ENCODE peak calls at places on chromosomes 2 and 18, in four cellular contexts. E is K562, I is HepG2, F is GM12878. Q is an unnamed sample.

GRCh38 chr2:5925620-5926019 is 233.4 kb downstream of the SOX11 start:
- DNase-seq in E (no peak), I (no peak), F (no peak), Q (no peak)

GRCh38 chr2:218898109-218898878 is 17.6 kb downstream of the WNT10A start:
- DNase-seq in E (peak), I (peak), F (no peak), Q (peak)

GRCh38 chr18:78625895-78626294 is 353.7 kb upstream of the SALL3 start:
- DNase-seq in E (no peak), I (no peak), F (no peak), Q (no peak)

GRCh38 chr2:77839102-77839501 is 316.9 kb upstream of the LRRTM4 start:
- DNase-seq in E (no peak), I (no peak), F (no peak), Q (no peak)

GRCh38 chr2:28633739-28634138 is 117.9 kb upstream of the PPP1CB start:
- DNase-seq in E (no peak), I (peak), F (no peak), Q (no peak)

GRCh38 chr2:10514743-10515142 is 66.6 kb upstream of the ODC1 start:
- DNase-seq in E (no peak), I (no peak), F (no peak), Q (no peak)

GRCh38 chr2:62270728-62271127 is 74.8 kb downstream of the B3GNT2 start:
- DNase-seq in E (peak), I (no peak), F (no peak), Q (no peak)

GRCh38 chr18:48131042-48131441 is 200.6 kb upstream of the SMAD2 start:
- DNase-seq in E (no peak), I (no peak), F (no peak), Q (no peak)

GRCh38 chr2:132439703-132440398 is 23.2 kb downstream of the GPR39 start:
- DNase-seq in E (no peak), I (peak), F (no peak), Q (no peak)

GRCh38 chr2:42342061-42342794 is 18.8 kb downstream of the COX7A2L start:
- DNase-seq in E (peak), I (peak), F (no peak), Q (peak)

GRCh38 chr2:41160439-41160838 is 708.5 kb upstream of the SLC8A1 start:
- DNase-seq in E (no peak), I (no peak), F (no peak), Q (no peak)

GRCh38 chr2:77296791-77297190 is 225.4 kb downstream of the LRRTM4 start:
- DNase-seq in E (no peak), I (no peak), F (no peak), Q (peak)

GRCh38 chr18:78974115-78974740 is 5.4 kb upstream of the SALL3 start:
- DNase-seq in E (no peak), I (no peak), F (no peak), Q (peak)

GRCh38 chr2:106285237-106285829 is 91.2 kb upstream of the UXS1 start:
- DNase-seq in E (no peak), I (peak), F (no peak), Q (no peak)

GRCh38 chr2:106085441-106085911 is 108.6 kb downstream of the UXS1 start:
- DNase-seq in E (peak), I (peak), F (no peak), Q (peak)

GRCh38 chr2:117856415-117857210 is 42.1 kb downstream of the DDX18 start:
- DNase-seq in E (no peak), I (peak), F (no peak), Q (peak)

GRCh38 chr18:45619062-45619825 is 4.0 kb downstream of the SLC14A2 start:
- DNase-seq in E (peak), I (no peak), F (no peak), Q (no peak)

GRCh38 chr2:41784496-41784895 is 263.3 kb upstream of the PKDCC start:
- DNase-seq in E (no peak), I (peak), F (no peak), Q (peak)

GRCh38 chr18:11553098-11553940 is 56.1 kb upstream of the SLC35G4 start:
- DNase-seq in E (peak), I (peak), F (no peak), Q (peak)

GRCh38 chr18:50143295-50143694 is 51.7 kb downstream of the MYO5B start:
- DNase-seq in E (no peak), I (no peak), F (no peak), Q (peak)

GRCh38 chr18:6482198-6482977 is 67.7 kb upstream of the L3MBTL4 start:
- DNase-seq in E (peak), I (peak), F (no peak), Q (peak)

GRCh38 chr2:237966250-237966564 is 607 bp upstream of the UBE2F start:
- DNase-seq in E (no peak), I (no peak), F (no peak), Q (peak)

GRCh38 chr2:73292316-73292905 is 937 bp downstream of the EGR4 start:
- DNase-seq in E (no peak), I (no peak), F (no peak), Q (peak)

GRCh38 chr2:132009874-132010521 is 151.8 kb downstream of the ANKRD30BL start:
- DNase-seq in E (peak), I (no peak), F (no peak), Q (peak)

GRCh38 chr18:25453556-25454269 is 101.7 kb upstream of the ZNF521 start:
- DNase-seq in E (no peak), I (no peak), F (no peak), Q (no peak)

GRCh38 chr18:35515460-35516130 is 17.8 kb upstream of the INO80C start:
- DNase-seq in E (no peak), I (no peak), F (no peak), Q (peak)

GRCh38 chr2:158214431-158214830 is 112.8 kb downstream of the UPP2 start:
- DNase-seq in E (peak), I (peak), F (no peak), Q (no peak)

GRCh38 chr2:242060212-242060835 is 190.8 kb downstream of the RTP5 start:
- DNase-seq in E (no peak), I (no peak), F (no peak), Q (no peak)

GRCh38 chr18:8167036-8167435 is 442.2 kb upstream of the RAB12 start:
- DNase-seq in E (no peak), I (no peak), F (no peak), Q (no peak)

GRCh38 chr18:77127769-77128671 is 4.6 kb downstream of the MBP start:
- DNase-seq in E (no peak), I (no peak), F (peak), Q (no peak)

GRCh38 chr2:219987830-219988229 is 360.4 kb downstream of the SLC4A3 start:
- DNase-seq in E (peak), I (no peak), F (no peak), Q (no peak)

GRCh38 chr18:60892441-60892840 is 440.8 kb upstream of the CDH20 start:
- DNase-seq in E (no peak), I (no peak), F (no peak), Q (no peak)

DNA sequence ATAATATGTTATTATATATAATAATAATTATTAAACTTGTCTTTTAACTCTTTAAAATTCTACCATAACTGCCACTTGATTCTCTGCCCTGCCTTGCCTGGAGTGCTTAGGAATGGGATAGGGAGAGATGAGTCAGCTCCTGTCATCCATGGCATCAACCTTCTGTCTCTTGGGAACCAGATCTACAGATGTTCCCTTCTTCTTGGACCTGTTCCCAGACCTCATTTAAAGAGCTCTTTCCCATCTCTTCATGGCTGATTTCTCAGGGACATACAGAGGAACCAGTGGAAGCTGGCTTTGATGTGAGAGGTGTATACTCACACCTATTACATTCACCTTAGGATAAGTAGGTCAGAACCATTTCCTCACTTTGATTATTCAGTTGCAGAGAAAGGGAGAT is 155.3 kb upstream of the MYO3B start:
- DNase-seq in E (no peak), I (no peak), F (no peak), Q (no peak)
- TF ChIP-seq CREB1 in E (no peak), I (no peak), F (no peak), Q (no peak)

GRCh38 chr2:145025382-145025781 is 505.5 kb upstream of the ZEB2 start:
- DNase-seq in E (no peak), I (no peak), F (no peak), Q (no peak)

GRCh38 chr2:145020694-145021093 is 500.8 kb upstream of the ZEB2 start:
- DNase-seq in E (no peak), I (no peak), F (no peak), Q (no peak)

GRCh38 chr2:145022021-145022670 is 502.2 kb upstream of the ZEB2 start:
- DNase-seq in E (no peak), I (no peak), F (no peak), Q (no peak)

GRCh38 chr2:145023331-145023934 is 503.5 kb upstream of the ZEB2 start:
- DNase-seq in E (no peak), I (no peak), F (no peak), Q (no peak)

DNA sequence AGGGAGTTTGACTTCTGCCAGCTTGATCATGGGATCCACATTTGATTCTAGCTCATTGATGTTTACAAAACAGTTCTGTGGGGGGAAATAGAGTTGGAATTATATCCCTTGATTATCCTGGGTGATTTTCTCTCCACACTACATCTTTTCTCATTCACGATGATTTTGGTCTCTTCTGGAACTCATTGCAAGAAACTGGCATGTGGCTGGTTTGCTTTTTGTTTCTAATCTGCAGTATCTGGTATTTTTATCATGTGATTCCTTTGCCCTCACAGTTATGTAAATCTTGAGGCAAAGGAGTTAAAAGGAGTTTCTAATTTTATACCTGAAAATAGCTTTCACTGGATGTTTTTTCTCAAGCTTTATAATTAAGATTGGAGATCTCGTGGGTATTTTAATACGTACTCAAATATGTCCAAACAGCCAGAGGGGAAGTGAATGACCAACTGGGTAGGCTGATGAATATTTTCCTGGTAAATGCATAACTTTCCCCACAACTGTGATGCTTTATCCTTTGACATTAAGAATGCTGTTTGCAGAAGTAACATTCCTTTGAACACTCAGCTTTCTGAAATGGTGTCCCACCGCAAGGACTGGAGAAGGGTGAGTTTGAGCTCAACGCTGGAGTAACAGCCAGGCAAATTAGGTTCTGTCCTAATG is 502.9 kb upstream of the ZEB2 start:
- DNase-seq in E (no peak), I (no peak), F (no peak), Q (no peak)
- TF ChIP-seq JUNB in E (no peak), I (no peak), F (no peak), Q (no peak)

GRCh38 chr2:23327897-23328296 is 57.1 kb upstream of the KLHL29 start:
- DNase-seq in E (no peak), I (no peak), F (no peak), Q (no peak)

GRCh38 chr2:23326322-23326721 is 58.7 kb upstream of the KLHL29 start:
- DNase-seq in E (no peak), I (no peak), F (no peak), Q (no peak)

GRCh38 chr2:23324281-23324680 is 60.7 kb upstream of the KLHL29 start:
- DNase-seq in E (no peak), I (no peak), F (no peak), Q (no peak)

GRCh38 chr2:23335550-23335949 is 49.4 kb upstream of the KLHL29 start:
- DNase-seq in E (no peak), I (no peak), F (no peak), Q (no peak)

DNA sequence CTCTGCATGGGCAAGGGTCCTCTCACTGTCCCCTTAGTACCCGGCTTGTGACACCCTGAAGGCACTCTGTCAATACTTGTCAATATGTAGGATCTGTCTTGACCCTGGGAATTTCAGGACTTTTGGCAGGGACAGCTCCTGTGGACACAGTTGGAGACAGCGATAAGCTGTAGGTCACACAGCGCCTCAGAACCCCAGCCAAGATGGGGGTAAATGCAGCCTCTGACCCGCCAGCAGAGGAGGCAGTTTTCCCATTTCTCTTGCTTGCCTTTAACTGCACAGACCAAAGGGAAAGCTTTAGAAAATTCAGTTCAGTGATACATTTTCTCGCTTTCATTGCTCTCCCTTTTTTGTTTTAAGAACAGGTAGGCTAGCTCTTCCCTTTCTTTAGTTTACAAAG is 54.8 kb upstream of the KLHL29 start:
- DNase-seq in E (peak), I (no peak), F (no peak), Q (peak)
- TF ChIP-seq REST in E (peak), I (peak), F (peak), Q (peak)

GRCh38 chr2:231567159-231567558 is 25.5 kb upstream of the TEX44 start:
- DNase-seq in E (no peak), I (no peak), F (no peak), Q (no peak)

GRCh38 chr2:231568098-231568784 is 24.4 kb upstream of the TEX44 start:
- DNase-seq in E (no peak), I (no peak), F (no peak), Q (peak)

GRCh38 chr2:231568785-231569435 is 23.8 kb upstream of the TEX44 start:
- DNase-seq in E (no peak), I (no peak), F (no peak), Q (no peak)

GRCh38 chr2:231563378-231563961 is 29.2 kb upstream of the TEX44 start:
- DNase-seq in E (peak), I (peak), F (no peak), Q (peak)

GRCh38 chr2:231565915-231566594 is 26.6 kb upstream of the TEX44 start:
- DNase-seq in E (no peak), I (no peak), F (no peak), Q (peak)
- TF ChIP-seq CREB1 in E (no peak), I (no peak), F (no peak), Q (no peak)

GRCh38 chr2:147133273-147133901 is 711.4 kb upstream of the ACVR2A start:
- DNase-seq in E (no peak), I (no peak), F (no peak), Q (no peak)
- TF ChIP-seq JUNB in E (no peak), I (no peak), F (no peak), Q (no peak)

GRCh38 chr2:46075848-46076247 is 221.4 kb upstream of the EPAS1 start:
- DNase-seq in E (no peak), I (no peak), F (no peak), Q (no peak)
- TF ChIP-seq REST in E (no peak), I (no peak), F (no peak), Q (no peak)

GRCh38 chr2:133952420-133952819 is 301.5 kb upstream of the MGAT5 start:
- DNase-seq in E (no peak), I (no peak), F (peak), Q (no peak)

GRCh38 chr2:133951209-133951608 is 302.7 kb upstream of the MGAT5 start:
- DNase-seq in E (no peak), I (no peak), F (no peak), Q (no peak)

GRCh38 chr2:133949595-133949994 is 304.3 kb upstream of the MGAT5 start:
- DNase-seq in E (no peak), I (no peak), F (no peak), Q (no peak)

GRCh38 chr2:133952896-133953295 is 301.0 kb upstream of the MGAT5 start:
- DNase-seq in E (no peak), I (no peak), F (no peak), Q (no peak)

DNA sequence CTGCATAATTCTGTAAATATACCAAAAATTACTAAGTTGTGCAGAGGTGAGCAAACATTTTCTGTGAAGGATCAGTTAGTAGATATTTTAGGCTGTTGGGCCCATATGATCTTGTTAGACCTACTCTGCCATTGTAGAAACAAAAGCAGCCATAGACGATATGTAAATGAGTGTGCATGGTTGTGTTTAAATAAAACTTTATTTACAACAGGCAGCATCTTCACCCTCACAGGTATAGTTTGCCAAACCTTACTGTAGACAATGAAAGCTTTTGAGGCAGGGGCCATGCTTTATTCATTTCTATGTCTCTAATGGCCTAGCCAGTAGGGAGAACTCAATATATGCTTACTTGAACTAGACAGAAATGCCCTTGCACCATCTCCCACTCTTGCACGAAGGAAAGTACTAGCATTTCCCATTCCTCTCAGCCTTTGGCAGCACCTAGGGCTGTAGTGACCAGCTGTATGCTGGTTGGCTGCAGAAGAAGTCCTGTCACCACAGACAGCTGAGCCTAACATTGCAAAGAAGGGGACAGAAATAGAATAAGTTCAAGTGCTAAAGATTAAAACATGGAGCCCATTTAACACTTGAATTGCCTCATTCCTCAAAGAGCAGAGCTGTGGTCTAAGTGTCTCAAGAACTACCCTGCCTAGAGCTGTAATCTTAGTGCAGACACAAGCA is 305.1 kb upstream of the MGAT5 start:
- DNase-seq in E (no peak), I (no peak), F (no peak), Q (no peak)
- TF ChIP-seq CREB1 in E (no peak), I (no peak), F (no peak), Q (no peak)

GRCh38 chr2:190646780-190647626 is 1.9 kb upstream of the NAB1 start:
- DNase-seq in E (no peak), I (no peak), F (no peak), Q (no peak)
- TF ChIP-seq JUNB in E (no peak), I (no peak), F (no peak), Q (no peak)

DNA sequence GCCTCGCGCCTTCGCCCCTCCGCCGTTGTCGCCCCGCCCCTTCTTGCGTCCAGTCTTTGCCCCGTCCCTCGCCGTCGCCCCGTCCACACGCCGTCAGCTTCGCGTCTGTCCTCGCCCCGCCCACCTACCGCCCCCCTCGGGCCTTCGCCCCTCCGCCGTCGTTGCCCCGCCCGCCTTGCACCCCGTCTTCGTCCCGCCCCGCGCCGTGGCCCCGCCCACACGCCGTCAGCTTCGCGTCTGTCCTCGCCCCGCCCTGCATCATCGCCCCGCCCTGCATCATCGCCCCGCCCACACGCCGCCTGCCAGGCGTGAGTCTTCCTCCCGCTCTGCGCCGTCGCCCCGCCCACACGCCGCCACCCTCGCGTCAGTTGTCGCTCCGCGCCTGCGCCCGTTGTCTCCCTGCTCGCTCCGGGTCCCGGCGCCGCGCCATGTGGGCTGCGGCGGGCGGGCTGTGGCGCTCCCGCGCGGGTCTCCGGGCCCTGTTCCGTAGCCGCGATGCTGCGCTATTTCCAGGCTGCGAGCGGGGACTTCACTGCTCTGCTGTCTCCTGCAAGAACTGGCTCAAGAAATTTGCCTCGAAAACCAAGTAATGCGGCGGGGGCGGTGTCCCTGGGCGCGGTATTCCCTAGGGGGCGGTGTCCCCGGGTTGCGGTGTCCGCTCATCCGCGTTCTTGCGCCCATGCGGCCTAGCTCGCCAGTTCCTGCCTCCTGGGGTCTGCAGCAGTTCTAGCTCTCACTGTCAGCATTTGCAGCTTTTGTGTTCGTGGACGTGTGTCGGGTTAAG is at the start of gene RBFA:
- DNase-seq in E (peak), I (peak), F (peak), Q (peak)
- TF ChIP-seq REST in E (no peak), I (no peak), F (no peak), Q (no peak)